ENCODE peak calls at places on chromosome 21, in eight cellular contexts. I is cardiac fibroblast, S is esophagus squamous epithelium, B is right lobe of liver, Y is GM23338, K is AG09309, G is sigmoid colon, O is GM13976. U is an unnamed sample.

GRCh38 chr21:40208206-40208950 is 341.1 kb downstream of the PCP4 start:
- DNase-seq in I (no peak), S (no peak), B (no peak), Y (no peak), K (no peak), G (no peak), O (no peak), U (no peak)

GRCh38 chr21:44461005-44461404 is 5.7 kb downstream of the LRRC3 start:
- DNase-seq in I (no peak), S (no peak), B (peak; percentile 48), Y (no peak), K (no peak), G (peak; percentile 53), O (no peak), U (peak; percentile 83)

GRCh38 chr21:15060776-15061175 is 4.0 kb downstream of the NRIP1 start:
- DNase-seq in I (no peak), S (no peak), B (no peak), Y (no peak), K (no peak), G (no peak), O (no peak), U (no peak)

GRCh38 chr21:14306143-14306907 is 76.6 kb downstream of the HSPA13 start:
- DNase-seq in I (peak; percentile 19), S (no peak), B (no peak), Y (no peak), K (no peak), G (no peak), O (no peak), U (no peak)

GRCh38 chr21:16309250-16309971 is 579.6 kb downstream of the USP25 start:
- DNase-seq in I (no peak), S (no peak), B (no peak), Y (peak; percentile 48), K (no peak), G (no peak), O (no peak), U (no peak)

GRCh38 chr21:18000961-18001522 is 181.9 kb upstream of the C21orf91 start:
- DNase-seq in I (no peak), S (no peak), B (no peak), Y (no peak), K (no peak), G (no peak), O (no peak), U (no peak)

GRCh38 chr21:36700961-36701911 is 2.3 kb downstream of the SIM2 start:
- DNase-seq in I (no peak), S (no peak), B (no peak), Y (peak; percentile 72), K (no peak), G (no peak), O (peak; percentile 32), U (no peak)

GRCh38 chr21:43345746-43346409 is 81.1 kb downstream of the SIK1 start:
- DNase-seq in I (peak; percentile 93), S (no peak), B (no peak), Y (no peak), K (no peak), G (no peak), O (no peak), U (no peak)

GRCh38 chr21:25171438-25171837 is 435.8 kb downstream of the MRPL39 start:
- DNase-seq in I (peak; percentile 9), S (no peak), B (no peak), Y (no peak), K (no peak), G (no peak), O (no peak), U (no peak)

GRCh38 chr21:44454058-44454457 is 1.3 kb upstream of the LRRC3 start:
- DNase-seq in I (no peak), S (no peak), B (no peak), Y (no peak), K (no peak), G (no peak), O (no peak), U (no peak)

GRCh38 chr21:42925114-42925907 is at the start of gene ERVH48-1:
- DNase-seq in I (peak; percentile 31), S (no peak), B (no peak), Y (peak; percentile 71), K (no peak), G (no peak), O (no peak), U (peak; percentile 64)

GRCh38 chr21:39263372-39263771 is 50.1 kb downstream of the BRWD1 start:
- DNase-seq in I (peak; percentile 1), S (no peak), B (no peak), Y (no peak), K (peak; percentile 2), G (no peak), O (no peak), U (no peak)

GRCh38 chr21:43262427-43262826 is 93.6 kb downstream of the CRYAA start:
- DNase-seq in I (peak; percentile 22), S (no peak), B (no peak), Y (no peak), K (no peak), G (no peak), O (no peak), U (peak; percentile 100)

GRCh38 chr21:42799948-42800347 is 79.4 kb downstream of the WDR4 start:
- DNase-seq in I (no peak), S (no peak), B (no peak), Y (no peak), K (no peak), G (no peak), O (no peak), U (no peak)

GRCh38 chr21:44370027-44370735 is 16.8 kb downstream of the TRPM2 start:
- DNase-seq in I (no peak), S (no peak), B (peak; percentile 55), Y (peak; percentile 74), K (peak; percentile 33), G (peak; percentile 62), O (peak; percentile 44), U (no peak)

GRCh38 chr21:15932681-15933200 is 203.0 kb downstream of the USP25 start:
- DNase-seq in I (no peak), S (no peak), B (no peak), Y (no peak), K (no peak), G (no peak), O (no peak), U (no peak)

GRCh38 chr21:29114765-29115164 is 15.7 kb upstream of the MAP3K7CL start:
- DNase-seq in I (peak; percentile 24), S (no peak), B (no peak), Y (peak; percentile 51), K (no peak), G (no peak), O (no peak), U (no peak)

GRCh38 chr21:37758997-37759396 is 157.3 kb downstream of the KCNJ6 start:
- DNase-seq in I (peak; percentile 44), S (no peak), B (peak; percentile 58), Y (peak; percentile 86), K (no peak), G (no peak), O (peak; percentile 41), U (no peak)
- TF ChIP-seq CTCF in I (peak; percentile 74), S (peak; percentile 54), B (peak; percentile 86), Y (peak; percentile 74), K (peak; percentile 84), G (no peak), O (peak; percentile 17), U (peak; percentile 82)

GRCh38 chr21:35603471-35603870 is 456.9 kb downstream of the SETD4 start:
- DNase-seq in I (no peak), S (no peak), B (no peak), Y (peak; percentile 67), K (no peak), G (no peak), O (no peak), U (no peak)

GRCh38 chr21:35607406-35607805 is 452.9 kb downstream of the SETD4 start:
- DNase-seq in I (no peak), S (no peak), B (no peak), Y (no peak), K (no peak), G (no peak), O (no peak), U (no peak)

GRCh38 chr21:35606578-35606977 is 453.7 kb downstream of the SETD4 start:
- DNase-seq in I (no peak), S (no peak), B (no peak), Y (no peak), K (no peak), G (no peak), O (no peak), U (no peak)

GRCh38 chr21:35609263-35609662 is 451.1 kb downstream of the SETD4 start:
- DNase-seq in I (no peak), S (no peak), B (no peak), Y (no peak), K (no peak), G (no peak), O (no peak), U (no peak)

DNA sequence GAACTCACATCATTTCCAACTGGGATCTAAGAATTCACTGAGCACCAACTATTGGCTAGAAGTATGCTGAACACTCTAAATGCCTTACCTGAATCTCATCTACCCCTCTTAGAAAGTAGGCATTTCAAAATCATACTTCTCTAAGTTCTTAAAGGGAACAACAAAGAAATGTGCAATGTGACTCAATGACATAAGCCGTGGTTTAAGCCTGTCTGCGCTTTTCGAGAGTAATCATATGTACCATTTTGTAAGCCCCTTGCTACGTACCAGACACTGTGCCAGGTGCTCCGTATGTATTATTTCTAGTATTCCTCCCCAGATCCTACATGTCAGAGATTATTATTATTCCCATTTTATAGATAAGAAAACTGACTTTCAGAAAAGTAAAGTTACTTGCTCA is 454.2 kb downstream of the SETD4 start:
- DNase-seq in I (no peak), S (no peak), B (no peak), Y (no peak), K (no peak), G (no peak), O (no peak), U (no peak)
- TF ChIP-seq CTCF in I (no peak), S (no peak), B (no peak), Y (no peak), K (no peak), G (no peak), O (no peak), U (no peak)

GRCh38 chr21:33327792-33328433 is 3.1 kb downstream of the IFNAR1 start:
- DNase-seq in I (no peak), S (no peak), B (no peak), Y (no peak), K (no peak), G (no peak), O (no peak), U (no peak)
- TF ChIP-seq CTCF in I (no peak), S (no peak), B (no peak), Y (no peak), K (no peak), G (no peak), O (no peak), U (no peak)

GRCh38 chr21:27566521-27566920 is 599.6 kb upstream of the ADAMTS5 start:
- DNase-seq in I (no peak), S (no peak), B (no peak), Y (no peak), K (no peak), G (no peak), O (no peak), U (no peak)

GRCh38 chr21:27561116-27561515 is 594.2 kb upstream of the ADAMTS5 start:
- DNase-seq in I (no peak), S (no peak), B (no peak), Y (no peak), K (no peak), G (no peak), O (no peak), U (no peak)

GRCh38 chr21:27562303-27562702 is 595.4 kb upstream of the ADAMTS5 start:
- DNase-seq in I (no peak), S (no peak), B (no peak), Y (no peak), K (no peak), G (no peak), O (no peak), U (no peak)

GRCh38 chr21:27565418-27565817 is 598.5 kb upstream of the ADAMTS5 start:
- DNase-seq in I (no peak), S (no peak), B (no peak), Y (no peak), K (no peak), G (no peak), O (no peak), U (no peak)

GRCh38 chr21:27564684-27565280 is 597.9 kb upstream of the ADAMTS5 start:
- DNase-seq in I (peak; percentile 75), S (no peak), B (peak; percentile 49), Y (peak; percentile 58), K (no peak), G (no peak), O (no peak), U (no peak)
- TF ChIP-seq CTCF in I (peak; percentile 64), S (peak; percentile 45), B (peak; percentile 52), Y (peak; percentile 93), K (peak; percentile 78), G (peak; percentile 24), O (no peak), U (peak; percentile 87)